ENCODE peak calls at places on chromosomes 3 and 15, in ten cellular contexts. H is AG04449, A is GM23248, X is tibial nerve, R is OCI-LY7, G is cardiac fibroblast, C is dorsolateral prefrontal cortex, B is upper lobe of right lung, N is fibroblast of pulmonary artery, I is BJ. J is an unnamed sample.

GRCh38 chr15:85839637-85840036 is 44.9 kb upstream of the KLHL25 start:
- DNase-seq in I (no peak), A (no peak), C (no peak), G (no peak), B (no peak), X (no peak), H (no peak), R (no peak), N (no peak), J (no peak)

GRCh38 chr15:50358805-50359204 is 3.8 kb upstream of the GABPB1 start:
- DNase-seq in A (peak; percentile 72), N (peak; percentile 59), R (peak; percentile 54), C (no peak), G (peak; percentile 44), B (no peak), X (no peak), I (no peak), H (no peak), J (no peak)

GRCh38 chr15:60973637-60974415 is 255.3 kb downstream of the RORA start:
- DNase-seq in I (no peak), R (no peak), B (no peak), C (no peak), G (peak; percentile 47), N (peak; percentile 61), X (no peak), H (peak; percentile 65), A (peak; percentile 76), J (peak; percentile 69)

GRCh38 chr3:128584412-128585020 is 66.1 kb downstream of the RPN1 start:
- DNase-seq in I (no peak), R (peak; percentile 38), X (peak; percentile 28), A (peak; percentile 93), G (peak; percentile 88), C (peak; percentile 63), N (peak; percentile 83), B (peak; percentile 77), H (peak; percentile 23), J (peak; percentile 27)

GRCh38 chr3:135051409-135051946 is 256.4 kb downstream of the EPHB1 start:
- DNase-seq in B (no peak), N (no peak), A (no peak), G (no peak), I (no peak), C (no peak), X (no peak), H (no peak), R (no peak), J (no peak)

GRCh38 chr3:127589600-127590281 is 792 bp downstream of the TPRA1 start:
- DNase-seq in X (no peak), H (no peak), N (no peak), A (peak; percentile 70), I (no peak), B (peak; percentile 82), C (no peak), G (no peak), R (peak; percentile 29), J (no peak)

GRCh38 chr3:11091088-11091590 is 63.2 kb upstream of the HRH1 start:
- DNase-seq in N (peak; percentile 25), R (no peak), A (peak; percentile 53), H (no peak), B (no peak), G (peak; percentile 58), X (no peak), C (no peak), I (no peak), J (no peak)

GRCh38 chr15:36590838-36591237 is 11.4 kb downstream of the CDIN1 start:
- DNase-seq in H (peak; percentile 77), G (peak; percentile 66), X (no peak), C (no peak), R (no peak), A (peak; percentile 79), N (peak; percentile 72), B (no peak), I (no peak), J (peak; percentile 60)

GRCh38 chr3:105715372-105715771 is 153.4 kb downstream of the CBLB start:
- DNase-seq in H (peak; percentile 31), B (no peak), N (peak; percentile 96), A (peak; percentile 88), X (no peak), I (peak; percentile 10), C (no peak), R (no peak), G (peak; percentile 87), J (peak; percentile 32)

GRCh38 chr3:32120480-32120879 is 14.1 kb downstream of the GPD1L start:
- DNase-seq in B (no peak), R (no peak), X (no peak), C (no peak), A (no peak), N (no peak), H (no peak), G (no peak), I (no peak), J (no peak)

DNA sequence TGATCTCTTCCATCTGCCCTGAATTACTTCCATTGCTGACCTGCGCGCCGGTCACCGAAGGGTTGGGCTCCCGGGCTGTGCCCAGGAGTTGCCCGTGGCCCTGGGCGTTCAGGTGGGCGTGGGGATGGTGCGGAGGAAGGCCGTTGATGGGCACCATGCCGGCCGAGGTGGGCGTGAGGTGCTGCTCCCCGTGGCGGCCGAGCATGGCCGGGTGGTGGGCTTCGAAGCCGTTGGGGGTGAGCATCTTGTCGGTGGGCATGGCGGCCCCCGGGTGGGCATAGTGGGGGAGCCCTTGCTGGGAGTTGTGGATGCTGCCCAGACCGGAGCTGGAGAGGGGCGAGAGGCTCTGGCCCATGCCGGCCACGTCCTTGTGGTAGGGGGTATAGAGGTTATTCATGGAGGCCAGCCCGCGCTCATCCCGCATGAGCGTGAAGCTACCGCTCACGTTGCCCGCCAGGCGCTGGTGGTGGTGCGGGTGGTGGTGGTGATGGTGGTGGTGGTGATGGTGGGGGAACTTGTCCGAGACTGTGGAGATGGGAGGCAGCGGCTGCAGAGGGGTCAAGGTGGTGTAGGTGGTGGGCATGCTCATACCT is 1.0 kb downstream of the ONECUT1 start:
- DNase-seq in I (no peak), N (no peak), R (no peak), H (no peak), G (no peak), A (no peak), X (no peak), B (no peak), C (no peak), J (no peak)
- H3K4me3 ChIP-seq in I (no peak overlapping the region), N (no peak overlapping the region), R (no peak overlapping the region), H (no peak overlapping the region), G (no peak overlapping the region), A (no peak overlapping the region), X (no peak overlapping the region), B (peak overlapping the region; percentile 52), C (peak overlapping the region; percentile 55), J (peak overlapping the region; percentile 57)

DNA sequence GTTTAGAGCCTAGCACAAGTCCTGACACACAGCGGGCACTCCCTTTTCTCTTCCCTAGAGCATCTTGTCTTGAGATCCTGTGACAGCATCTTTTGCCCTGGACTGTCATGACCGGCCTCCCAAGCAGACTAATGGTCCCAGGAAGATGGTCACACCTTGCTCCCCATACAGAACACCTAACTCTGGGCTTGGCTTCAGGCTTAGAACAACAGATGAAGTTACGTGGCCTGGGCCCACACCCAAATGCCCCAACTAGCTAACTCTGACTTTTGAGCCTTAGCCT is 781 bp upstream of the IP6K1 start:
- DNase-seq in A (no peak), G (no peak), C (no peak), H (no peak), X (no peak), N (no peak), R (no peak), B (peak; percentile 65), I (no peak), J (no peak)
- H3K4me3 ChIP-seq in A (peak overlapping the region; percentile 81), G (peak overlapping the region; percentile 46), C (peak overlapping the region; percentile 99), H (peak overlapping the region; percentile 61), X (peak overlapping the region; percentile 97), N (no peak overlapping the region), R (peak overlapping the region; percentile 82), B (peak overlapping the region; percentile 72), I (no peak overlapping the region), J (peak overlapping the region; percentile 95)

GRCh38 chr3:56467108-56467507 is 1.2 kb downstream of the ERC2 start:
- DNase-seq in R (no peak), B (peak; percentile 83), H (no peak), I (no peak), X (no peak), G (peak; percentile 52), C (peak; percentile 92), N (peak; percentile 62), A (no peak), J (peak; percentile 19)
- H3K4me3 ChIP-seq in R (no peak overlapping the region), B (peak overlapping the region; percentile 49), H (no peak overlapping the region), I (no peak overlapping the region), X (peak overlapping the region; percentile 31), G (peak overlapping the region; percentile 13), C (peak overlapping the region; percentile 64), N (peak overlapping the region; percentile 46), A (no peak overlapping the region), J (peak overlapping the region; percentile 56)

GRCh38 chr15:98899266-98900021 is 108.1 kb downstream of the PGPEP1L start:
- DNase-seq in G (peak; percentile 39), C (no peak), X (no peak), B (no peak), N (peak; percentile 40), A (no peak), R (no peak), H (no peak), I (no peak), J (no peak)

GRCh38 chr15:98896002-98896721 is 111.4 kb downstream of the PGPEP1L start:
- DNase-seq in G (peak; percentile 67), N (peak; percentile 82), H (no peak), X (no peak), B (no peak), R (no peak), I (no peak), C (no peak), A (peak; percentile 83), J (no peak)

GRCh38 chr15:98894312-98894711 is 113.3 kb downstream of the PGPEP1L start:
- DNase-seq in G (no peak), A (no peak), B (no peak), R (no peak), C (no peak), I (no peak), N (no peak), H (no peak), X (no peak), J (no peak)

GRCh38 chr15:98898122-98898521 is 109.5 kb downstream of the PGPEP1L start:
- DNase-seq in A (no peak), I (no peak), B (no peak), X (no peak), C (no peak), R (no peak), H (no peak), G (no peak), N (peak; percentile 36), J (no peak)

DNA sequence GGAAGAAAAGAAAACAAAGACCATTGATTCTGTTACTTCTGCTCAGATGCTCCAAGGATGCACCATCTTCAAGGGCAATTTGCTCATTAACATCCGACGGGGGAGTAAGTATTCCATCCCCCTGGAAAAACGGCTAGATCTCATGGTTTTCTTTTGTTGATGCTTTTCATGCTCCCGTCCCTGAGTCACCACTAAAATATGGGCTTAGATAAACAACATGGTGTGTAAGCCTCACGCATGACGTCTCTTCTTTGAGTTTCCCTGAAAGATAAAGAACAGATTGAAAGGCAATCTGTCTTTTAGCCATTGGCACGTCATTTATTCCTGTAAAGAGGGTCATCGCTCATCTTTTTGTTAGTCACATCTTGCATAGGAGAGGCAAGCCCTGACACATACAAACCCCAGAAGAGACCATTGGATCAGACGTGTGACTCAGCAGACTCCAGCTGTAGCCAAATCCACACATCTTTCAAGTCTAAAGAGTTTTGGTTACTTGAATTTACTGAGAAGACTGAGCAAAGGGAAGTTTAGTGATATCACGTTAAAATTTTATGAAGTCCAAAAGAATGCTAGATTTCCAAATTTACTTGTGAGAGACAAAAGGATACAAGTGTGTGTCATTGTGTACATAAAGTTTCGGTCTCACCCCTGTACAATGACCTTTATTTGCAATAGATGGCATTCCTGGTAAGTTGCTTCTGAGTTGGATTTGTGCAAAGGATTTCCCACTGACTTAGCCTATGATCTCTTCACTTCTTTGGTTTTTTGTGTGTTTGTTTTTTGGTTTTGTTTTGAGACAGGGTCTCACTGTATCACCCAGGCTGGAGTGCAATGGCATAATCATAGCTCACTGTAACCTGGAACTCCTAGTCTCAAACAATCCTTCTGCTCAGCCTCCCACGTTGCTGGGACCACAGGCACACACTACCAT is 110.5 kb downstream of the PGPEP1L start:
- DNase-seq in A (peak; percentile 98), B (no peak), I (peak; percentile 100), N (peak; percentile 99), H (peak; percentile 100), C (no peak), X (no peak), G (peak; percentile 98), R (no peak), J (peak; percentile 99)
- H3K4me3 ChIP-seq in A (peak overlapping the region; percentile 45), B (no peak overlapping the region), I (no peak overlapping the region), N (peak overlapping the region; percentile 35), H (peak overlapping the region; percentile 18), C (no peak overlapping the region), X (no peak overlapping the region), G (peak overlapping the region; percentile 9), R (no peak overlapping the region), J (peak overlapping the region; percentile 9)